ENCODE peak calls at places on chromosomes 13 and 19, in four cellular contexts. One of them, this sample, is unnamed.
A peak's percentile ranks its signal among the peaks of the same experiment; 100 is the strongest.

GRCh38 chr13:52926971-52927370 is 78.5 kb upstream of the PCDH8 start:
- DNase-seq in fibroblast of mammary gland: no peak
- DNase-seq in H4: no peak
- DNase-seq in activated B cell treated with CpG ODN at 0.5 μM for 24 hours: no peak
- DNase-seq in this sample: no peak

GRCh38 chr13:50452761-50453160 is 390.7 kb downstream of the DLEU7 start:
- DNase-seq in fibroblast of mammary gland: no peak
- DNase-seq in H4: no peak
- DNase-seq in activated B cell treated with CpG ODN at 0.5 μM for 24 hours: no peak
- DNase-seq in this sample: no peak

GRCh38 chr19:17679526-17680234 is 8.5 kb downstream of the UNC13A start:
- DNase-seq in fibroblast of mammary gland: no peak
- DNase-seq in H4: no peak
- DNase-seq in activated B cell treated with CpG ODN at 0.5 μM for 24 hours: no peak
- DNase-seq in this sample: no peak

GRCh38 chr13:24254151-24254810 is 55.1 kb upstream of the C1QTNF9 start:
- DNase-seq in fibroblast of mammary gland: peak; percentile 91
- DNase-seq in H4: no peak
- DNase-seq in activated B cell treated with CpG ODN at 0.5 μM for 24 hours: no peak
- DNase-seq in this sample: peak; percentile 66

GRCh38 chr19:13599681-13600080 is 93.4 kb upstream of the CACNA1A start:
- DNase-seq in fibroblast of mammary gland: no peak
- DNase-seq in H4: no peak
- DNase-seq in activated B cell treated with CpG ODN at 0.5 μM for 24 hours: no peak
- DNase-seq in this sample: no peak

GRCh38 chr13:101424381-101425155 is 8.3 kb upstream of the NALCN start:
- DNase-seq in fibroblast of mammary gland: no peak
- DNase-seq in H4: no peak
- DNase-seq in activated B cell treated with CpG ODN at 0.5 μM for 24 hours: no peak
- DNase-seq in this sample: no peak

GRCh38 chr13:32315255-32316029 is at the start of the genes BRCA2 and ZAR1L:
- DNase-seq in fibroblast of mammary gland: peak; percentile 87
- DNase-seq in H4: peak; percentile 83
- DNase-seq in activated B cell treated with CpG ODN at 0.5 μM for 24 hours: peak; percentile 80
- DNase-seq in this sample: peak; percentile 92

GRCh38 chr19:50496189-50497029 is 14.6 kb downstream of the JOSD2 start:
- DNase-seq in fibroblast of mammary gland: no peak
- DNase-seq in H4: no peak
- DNase-seq in activated B cell treated with CpG ODN at 0.5 μM for 24 hours: no peak
- DNase-seq in this sample: peak; percentile 61

GRCh38 chr13:21638319-21639282 is 32.3 kb upstream of the FGF9 start:
- DNase-seq in fibroblast of mammary gland: peak; percentile 25
- DNase-seq in H4: peak; percentile 21
- DNase-seq in activated B cell treated with CpG ODN at 0.5 μM for 24 hours: no peak
- DNase-seq in this sample: peak; percentile 21

GRCh38 chr19:6705931-6706632 is 14.4 kb downstream of the C3 start:
- DNase-seq in fibroblast of mammary gland: no peak
- DNase-seq in H4: no peak
- DNase-seq in activated B cell treated with CpG ODN at 0.5 μM for 24 hours: no peak
- DNase-seq in this sample: no peak

GRCh38 chr19:13784731-13785452 is 10.4 kb upstream of the ZSWIM4 start:
- DNase-seq in fibroblast of mammary gland: peak; percentile 62
- DNase-seq in H4: peak; percentile 64
- DNase-seq in activated B cell treated with CpG ODN at 0.5 μM for 24 hours: peak; percentile 62
- DNase-seq in this sample: peak; percentile 79